ENCODE peak calls at places on chromosomes 1 and 21, in five cellular contexts. H is LNCaP clone FGC, J is foreskin fibroblast, A is fibroblast of mammary gland, G is kidney epithelial cell. D is an unnamed sample.

GRCh38 chr1:99598738-99599411 is 47.0 kb upstream of the PALMD start:
- DNase-seq in A (no peak), H (no peak), J (no peak), G (no peak), D (no peak)

GRCh38 chr21:18522181-18522771 is 118.7 kb upstream of the TMPRSS15 start:
- DNase-seq in G (no peak), A (no peak), J (no peak), H (no peak), D (no peak)

GRCh38 chr1:21200767-21201166 is 24.1 kb upstream of the EIF4G3 start:
- DNase-seq in H (no peak), J (no peak), A (peak), G (no peak), D (no peak)

GRCh38 chr1:65469889-65470340 is 49.4 kb downstream of the LEPR start:
- DNase-seq in J (no peak), H (no peak), G (no peak), A (no peak), D (no peak)

GRCh38 chr1:234303231-234303630 is 70.0 kb upstream of the COA6 start:
- DNase-seq in J (no peak), G (no peak), A (no peak), H (no peak), D (no peak)

GRCh38 chr1:151143057-151143435 is 3.4 kb downstream of the SEMA6C start:
- DNase-seq in H (no peak), G (no peak), A (no peak), J (no peak), D (no peak)

GRCh38 chr1:71964188-71964587 is 318.2 kb downstream of the NEGR1 start:
- DNase-seq in J (no peak), G (no peak), H (no peak), A (no peak), D (no peak)

GRCh38 chr1:111624382-111624781 is 4.8 kb downstream of the RAP1A start:
- DNase-seq in A (no peak), J (no peak), G (no peak), H (no peak), D (no peak)

GRCh38 chr21:36494557-36494956 is 14.6 kb upstream of the CLDN14 start:
- DNase-seq in A (no peak), H (no peak), J (no peak), G (no peak), D (no peak)

DNA sequence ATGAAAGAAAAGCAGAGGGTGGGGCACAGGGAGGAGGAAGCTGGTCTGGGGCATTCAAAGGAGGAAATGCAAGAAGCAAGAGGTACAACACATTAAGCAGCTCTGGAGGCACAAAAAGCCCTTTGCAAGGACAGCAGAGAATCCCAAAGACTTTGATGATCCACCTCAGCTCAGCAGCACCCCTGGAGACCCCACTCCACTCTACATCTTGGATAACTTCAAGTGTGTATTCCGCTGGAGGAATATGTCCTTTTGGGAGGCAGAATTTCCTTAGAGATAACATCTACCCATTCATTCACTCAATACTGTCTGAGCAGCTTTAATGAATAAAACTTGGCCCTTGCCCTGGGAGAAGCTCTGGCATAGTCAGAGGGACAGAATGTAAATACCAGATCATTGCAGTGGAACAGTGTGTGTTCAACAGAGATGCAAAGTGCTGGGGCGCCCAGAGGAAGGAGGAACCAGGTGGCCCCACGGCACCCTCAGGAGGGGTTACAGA is 599.7 kb downstream of the KIF26B start:
- DNase-seq in G (no peak), H (no peak), J (peak), A (no peak), D (no peak)
- TF ChIP-seq CTCF in G (no peak), H (no peak), J (no peak), A (no peak), D (no peak)

GRCh38 chr21:44456207-44456914 is 1.1 kb downstream of the LRRC3 start:
- DNase-seq in A (no peak), H (no peak), G (no peak), J (no peak), D (no peak)
- TF ChIP-seq CTCF in A (no peak), H (no peak), G (no peak), J (no peak), D (no peak)

GRCh38 chr1:36367067-36367466 is 18.7 kb downstream of the STK40 start:
- DNase-seq in A (no peak), J (no peak), H (no peak), G (no peak), D (no peak)

GRCh38 chr1:36367798-36368197 is 17.9 kb downstream of the STK40 start:
- DNase-seq in A (no peak), H (no peak), G (no peak), J (no peak), D (no peak)

GRCh38 chr1:36369472-36369871 is 16.3 kb downstream of the STK40 start:
- DNase-seq in G (no peak), H (no peak), J (no peak), A (no peak), D (no peak)

GRCh38 chr1:36366091-36366661 is 19.5 kb downstream of the STK40 start:
- DNase-seq in A (peak), H (no peak), J (peak), G (no peak), D (peak)

GRCh38 chr1:36369061-36369470 is 16.7 kb downstream of the STK40 start:
- DNase-seq in G (no peak), A (peak), H (no peak), J (peak), D (peak)
- TF ChIP-seq CTCF in G (peak), A (peak), H (peak), J (peak), D (peak)

GRCh38 chr1:24156542-24157260 is 13.8 kb upstream of the IL22RA1 start:
- DNase-seq in H (no peak), G (no peak), A (no peak), J (no peak), D (no peak)

GRCh38 chr1:24155011-24155782 is 12.3 kb upstream of the IL22RA1 start:
- DNase-seq in A (no peak), G (no peak), H (no peak), J (no peak), D (no peak)

GRCh38 chr1:24161270-24161669 is 18.3 kb upstream of the IL22RA1 start:
- DNase-seq in J (no peak), H (peak), A (no peak), G (no peak), D (no peak)

GRCh38 chr1:24159366-24159765 is 16.4 kb upstream of the IL22RA1 start:
- DNase-seq in G (no peak), J (no peak), H (no peak), A (no peak), D (no peak)

DNA sequence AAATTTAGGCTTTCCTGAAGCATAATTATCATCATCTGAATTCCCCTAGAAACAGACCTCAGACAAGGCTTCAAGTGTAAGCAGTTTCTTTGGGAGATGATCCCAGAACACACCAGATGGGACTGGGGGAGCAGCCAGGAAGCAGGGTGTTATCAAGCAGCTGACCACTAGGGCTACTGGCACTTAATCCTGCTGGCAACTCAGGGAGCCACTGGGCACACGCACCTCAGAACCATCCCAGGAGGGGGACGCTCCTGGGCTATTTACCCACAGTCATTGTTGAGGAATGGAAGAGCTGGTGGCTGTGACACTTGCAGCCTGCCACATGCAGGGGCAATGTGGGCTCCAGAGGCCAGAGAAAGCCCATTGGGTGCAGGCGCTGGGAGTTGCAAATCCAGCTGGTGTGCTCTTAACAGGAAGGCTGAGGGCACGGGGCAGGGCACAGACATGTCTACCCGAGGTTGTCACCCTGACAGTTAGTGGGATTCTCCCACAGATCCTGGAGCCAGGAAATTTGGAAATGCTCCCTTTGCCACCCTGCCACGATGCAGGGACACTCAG is 15.1 kb upstream of the IL22RA1 start:
- DNase-seq in G (no peak), A (peak), J (no peak), H (no peak), D (no peak)
- TF ChIP-seq CTCF in G (peak), A (peak), J (peak), H (no peak), D (no peak)

D was measured in CD8-positive, alpha-beta T cell.